ENCODE peak calls at places on chromosomes 12 and 14, in four cellular contexts. B is neural crest cell, D is ovary, K is cardiac muscle cell. J is an unnamed sample.

GRCh38 chr12:2944401-2945047 is 14.7 kb upstream of the TEAD4 start:
- DNase-seq in K (peak; percentile 53), B (peak; percentile 12), D (peak; percentile 77), J (no peak)

GRCh38 chr12:45122776-45123380 is 72.0 kb upstream of the DBX2 start:
- DNase-seq in K (peak; percentile 54), B (no peak), D (no peak), J (no peak)

GRCh38 chr14:87013583-87013982 is 979.4 kb downstream of the GALC start:
- DNase-seq in K (peak; percentile 15), B (no peak), D (no peak), J (no peak)

GRCh38 chr12:727321-727720 is 25.1 kb upstream of the WNK1 start:
- DNase-seq in B (no peak), D (no peak), K (no peak), J (no peak)

GRCh38 chr12:3152892-3153291 is 75.7 kb downstream of the TSPAN9 start:
- DNase-seq in D (no peak), K (no peak), B (no peak), J (no peak)

GRCh38 chr14:96055753-96056508 is 16.8 kb downstream of the C14orf132 start:
- DNase-seq in B (no peak), K (no peak), D (no peak), J (no peak)

GRCh38 chr12:2397356-2398045 is 344.7 kb downstream of the CACNA1C start:
- DNase-seq in B (no peak), K (no peak), D (no peak), J (no peak)

GRCh38 chr12:54708836-54709235 is 60.7 kb upstream of the DCD start:
- DNase-seq in B (no peak), D (no peak), K (no peak), J (no peak)

GRCh38 chr14:44657153-44657552 is 150.1 kb upstream of the FSCB start:
- DNase-seq in B (no peak), K (no peak), D (no peak), J (no peak)

GRCh38 chr14:93977790-93978581 is 1.6 kb upstream of the ASB2 start:
- DNase-seq in B (no peak), K (no peak), D (no peak), J (no peak)

GRCh38 chr12:25482637-25483036 is 70.4 kb downstream of the LMNTD1 start:
- DNase-seq in B (no peak), K (peak; percentile 7), D (no peak), J (no peak)

GRCh38 chr14:23321572-23322547 is 603 bp downstream of the PABPN1 start:
- DNase-seq in K (peak; percentile 59), B (peak; percentile 44), D (no peak), J (no peak)

GRCh38 chr12:108801736-108802665 is 55.4 kb downstream of the SSH1 start:
- DNase-seq in K (peak; percentile 66), D (peak; percentile 50), B (peak; percentile 61), J (no peak)

GRCh38 chr12:108313609-108314331 is 25.3 kb downstream of the CMKLR1 start:
- DNase-seq in D (no peak), B (no peak), K (no peak), J (no peak)

GRCh38 chr12:128449146-128449894 is 182.3 kb downstream of the TMEM132C start:
- DNase-seq in K (no peak), B (no peak), D (no peak), J (no peak)

GRCh38 chr12:24039113-24039525 is 89.6 kb upstream of the SOX5 start:
- DNase-seq in D (no peak), B (no peak), K (peak; percentile 92), J (no peak)

GRCh38 chr14:97692084-97692483 is 894.9 kb downstream of the VRK1 start:
- DNase-seq in K (no peak), B (no peak), D (no peak), J (no peak)

GRCh38 chr12:115964214-115964613 is 313.3 kb downstream of the MED13L start:
- DNase-seq in D (no peak), K (no peak), B (no peak), J (no peak)

GRCh38 chr12:118164798-118165486 is 29.0 kb downstream of the PEBP1 start:
- DNase-seq in B (peak; percentile 39), K (peak; percentile 53), D (no peak), J (no peak)
- TF ChIP-seq CTCF in B (peak; percentile 73), K (peak; percentile 67), D (no peak), J (peak; percentile 52)

DNA sequence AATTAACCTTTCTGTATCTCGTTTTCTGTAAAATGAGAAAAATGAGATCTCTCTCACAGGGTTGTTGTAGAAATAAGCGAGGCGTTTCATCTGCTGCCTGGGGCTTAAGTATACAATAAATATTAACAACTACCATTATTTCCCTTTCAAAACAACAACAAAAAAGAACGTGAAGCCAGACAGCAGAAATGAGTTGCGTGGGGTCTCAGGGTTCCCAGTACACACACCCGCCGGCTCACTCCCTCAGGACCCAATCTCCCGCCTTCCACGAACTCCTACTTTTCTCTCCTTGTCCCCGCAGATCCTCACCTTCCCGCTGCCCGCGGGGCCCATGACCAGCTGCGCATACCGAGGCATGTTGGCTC is 228 bp downstream of the GPN3 start:
- DNase-seq in D (no peak), K (no peak), B (no peak), J (no peak)
- TF ChIP-seq CTCF in D (no peak), K (no peak), B (no peak), J (no peak)

GRCh38 chr12:114407034-114407420 is 1.1 kb upstream of the TBX5 start:
- DNase-seq in K (no peak), B (no peak), D (no peak), J (no peak)

GRCh38 chr12:114405199-114405448 is 820 bp downstream of the TBX5 start:
- DNase-seq in K (peak; percentile 49), D (no peak), B (no peak), J (no peak)

GRCh38 chr12:114406326-114407033 is 536 bp upstream of the TBX5 start:
- DNase-seq in K (peak; percentile 63), B (no peak), D (no peak), J (no peak)

GRCh38 chr12:114404451-114405198 is 1.3 kb downstream of the TBX5 start:
- DNase-seq in K (peak; percentile 40), B (no peak), D (no peak), J (no peak)

DNA sequence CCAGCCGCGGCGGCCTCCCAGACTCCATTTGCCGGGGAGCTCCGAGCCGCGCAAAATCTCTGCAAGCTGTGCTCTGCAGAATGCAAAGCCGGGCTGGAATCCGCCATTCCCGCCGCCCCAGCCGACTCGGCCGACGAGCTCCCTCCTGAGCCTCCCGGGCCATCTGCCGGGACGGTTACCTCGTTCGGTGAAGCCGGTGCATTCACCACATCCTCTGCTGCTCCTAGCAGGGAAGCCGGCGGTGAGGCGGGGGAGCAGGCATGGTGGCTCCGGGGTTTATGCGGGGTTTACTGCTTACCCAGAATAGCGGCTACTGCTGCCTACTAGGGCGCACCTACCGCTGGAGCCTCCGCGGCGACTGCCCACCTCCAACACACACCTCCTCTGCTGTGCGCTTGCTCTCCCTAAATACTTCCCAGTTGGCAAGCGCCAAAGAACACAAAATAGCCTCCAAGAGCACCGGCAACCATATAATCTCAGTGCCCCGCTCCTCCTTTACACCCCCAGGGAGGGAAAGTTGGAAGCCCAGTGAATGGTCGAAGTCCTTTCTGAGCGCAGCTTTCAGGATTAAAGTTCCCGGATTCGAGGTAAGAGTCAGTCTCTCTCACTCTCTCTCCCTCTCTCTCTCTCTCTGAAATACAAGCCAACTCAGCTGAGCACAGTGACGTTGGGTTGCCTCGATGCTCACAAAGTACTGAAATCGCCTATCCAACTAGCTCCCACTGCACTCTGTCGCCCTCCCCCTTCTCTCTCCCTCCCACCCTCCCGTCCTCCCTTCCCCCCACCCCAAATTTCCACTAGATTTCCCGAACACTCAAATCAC is at the start of gene TBX5:
- DNase-seq in D (no peak), K (peak; percentile 75), B (no peak), J (no peak)
- TF ChIP-seq CTCF in D (no peak), K (no peak), B (no peak), J (no peak)

DNA sequence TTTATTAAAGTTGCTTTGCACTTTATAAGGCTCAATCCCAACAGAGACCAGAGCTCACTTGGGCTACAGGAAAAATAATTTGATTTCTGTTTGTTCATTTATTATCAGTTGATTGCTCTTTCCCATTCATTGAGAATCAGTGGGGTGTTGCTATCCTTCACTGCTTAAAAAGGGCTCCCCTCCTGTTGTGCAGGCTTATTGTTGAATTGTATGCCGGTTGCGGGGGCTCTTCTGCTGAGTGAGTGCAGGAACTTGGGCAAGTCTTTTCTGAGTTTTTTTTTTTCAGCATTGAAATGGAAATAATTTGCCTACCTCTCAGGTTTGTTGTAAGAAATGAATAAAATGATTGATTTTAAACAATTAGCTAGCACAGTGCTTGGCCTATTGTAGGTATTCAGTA is 32.6 kb downstream of the AKAP6 start:
- DNase-seq in B (no peak), D (no peak), K (no peak), J (no peak)
- TF ChIP-seq CTCF in B (no peak), D (no peak), K (no peak), J (no peak)